ENCODE peak calls at places on chromosomes 7 and 10, in six cellular contexts. G is lower lobe of right lung, Z is IMR-90, U is Panc1, D is right cardiac atrium, F is left ventricle myocardium inferior. X is an unnamed sample. For H3K4me1, the result is how much of the 10 kb centered on the place peaks cover.

GRCh38 chr10:13449296-13449695 is 79.5 kb downstream of the BEND7 start:
- DNase-seq in F (no peak), G (no peak), U (no peak), Z (peak), D (no peak), X (no peak)

GRCh38 chr10:15742831-15743230 is 23.1 kb upstream of the ITGA8 start:
- DNase-seq in F (no peak), Z (no peak), U (no peak), G (no peak), D (no peak), X (no peak)

GRCh38 chr7:33610918-33611317 is 294.4 kb upstream of the BMPER start:
- DNase-seq in F (no peak), U (no peak), G (no peak), D (no peak), Z (no peak), X (no peak)

GRCh38 chr7:67408109-67408508 is 411.5 kb downstream of the TYW1 start:
- DNase-seq in F (no peak), D (no peak), U (no peak), G (no peak), Z (no peak), X (no peak)

GRCh38 chr7:75716992-75717626 is 21.6 kb downstream of the HIP1 start:
- DNase-seq in U (peak), F (no peak), D (no peak), Z (peak), G (no peak), X (no peak)

GRCh38 chr7:10888861-10889260 is 84.8 kb upstream of the PHF14 start:
- DNase-seq in D (no peak), F (no peak), Z (no peak), G (no peak), U (no peak), X (no peak)

GRCh38 chr10:77715081-77715480 is 77.5 kb upstream of the KCNMA1 start:
- DNase-seq in F (no peak), G (no peak), D (no peak), U (no peak), Z (no peak), X (peak)

GRCh38 chr10:15853800-15854199 is 6.5 kb downstream of the MINDY3 start:
- DNase-seq in G (no peak), Z (no peak), U (no peak), F (no peak), D (no peak), X (no peak)

GRCh38 chr10:101091546-101092290 is 29.9 kb downstream of the KAZALD1 start:
- DNase-seq in G (no peak), D (no peak), F (no peak), U (no peak), Z (no peak), X (no peak)

GRCh38 chr10:774223-774622 is 84.8 kb upstream of the DIP2C start:
- DNase-seq in G (no peak), F (no peak), D (no peak), U (no peak), Z (no peak), X (no peak)

GRCh38 chr7:139915864-139916716 is 87.0 kb downstream of the TBXAS1 start:
- DNase-seq in U (peak), Z (peak), F (no peak), D (peak), G (no peak), X (peak)

GRCh38 chr7:96936621-96937020 is 68.7 kb upstream of the DLX6 start:
- DNase-seq in D (no peak), Z (no peak), F (no peak), G (no peak), U (no peak), X (no peak)

GRCh38 chr7:58086461-58086860 is 636.5 kb downstream of the ZNF716 start:
- DNase-seq in G (no peak), F (no peak), U (no peak), D (no peak), Z (no peak), X (no peak)

GRCh38 chr7:152647-153046 is 39.7 kb upstream of the FAM20C start:
- DNase-seq in D (no peak), F (no peak), U (no peak), Z (no peak), G (peak), X (no peak)

GRCh38 chr7:143979359-143979758 is 20.8 kb upstream of the OR6B1 start:
- DNase-seq in U (peak), D (no peak), G (no peak), Z (peak), F (no peak), X (no peak)

GRCh38 chr10:119496282-119496681 is 46.2 kb downstream of the RGS10 start:
- DNase-seq in F (no peak), Z (no peak), D (no peak), U (no peak), G (no peak), X (no peak)

GRCh38 chr7:137930616-137931015 is 71.3 kb downstream of the CREB3L2 start:
- DNase-seq in F (no peak), Z (peak), U (no peak), G (no peak), D (no peak), X (no peak)

GRCh38 chr10:53477313-53477675 is 704.7 kb upstream of the MBL2 start:
- DNase-seq in G (no peak), Z (no peak), U (no peak), F (no peak), D (no peak), X (no peak)

GRCh38 chr7:155994253-155994811 is 182.1 kb upstream of the SHH start:
- DNase-seq in U (no peak), G (no peak), Z (no peak), F (no peak), D (no peak), X (no peak)

GRCh38 chr7:20624666-20625385 is 9.4 kb downstream of the ABCB5 start:
- DNase-seq in U (no peak), F (no peak), Z (no peak), G (no peak), D (no peak), X (no peak)

GRCh38 chr7:19619122-19619521 is 89.7 kb downstream of the POLR1F start:
- DNase-seq in D (no peak), G (no peak), F (no peak), Z (no peak), U (no peak), X (no peak)

GRCh38 chr7:138116156-138116555 is 39.9 kb downstream of the AKR1D1 start:
- DNase-seq in F (no peak), Z (peak), G (no peak), U (no peak), D (no peak), X (no peak)

GRCh38 chr7:155052982-155053381 is 17.1 kb upstream of the HTR5A start:
- DNase-seq in G (no peak), F (no peak), Z (no peak), U (no peak), D (no peak), X (no peak)

GRCh38 chr10:119445311-119445934 is 97.1 kb downstream of the RGS10 start:
- DNase-seq in G (peak), D (peak), U (peak), Z (peak), F (peak), X (peak)

GRCh38 chr7:113922049-113922448 is 3.2 kb upstream of the PPP1R3A start:
- DNase-seq in G (no peak), U (no peak), F (no peak), D (no peak), Z (no peak), X (no peak)

GRCh38 chr10:91909178-91909677 is at the start of gene FGFBP3:
- DNase-seq in F (no peak), D (peak), Z (peak), G (no peak), U (no peak), X (peak)

GRCh38 chr10:100827819-100828743 is 82.7 kb downstream of the PAX2 start:
- DNase-seq in Z (no peak), G (no peak), U (no peak), D (peak), F (peak), X (peak)

GRCh38 chr10:10222288-10222945 is 795.3 kb upstream of the CELF2 start:
- DNase-seq in F (no peak), D (no peak), G (no peak), Z (peak), U (no peak), X (no peak)

GRCh38 chr7:46244752-46245151 is 323.7 kb upstream of the IGFBP3 start:
- DNase-seq in F (no peak), D (no peak), Z (peak), G (no peak), U (no peak), X (no peak)

GRCh38 chr10:60967854-60968484 is 24.0 kb upstream of the RHOBTB1 start:
- DNase-seq in G (no peak), F (no peak), D (no peak), U (no peak), Z (no peak), X (no peak)

DNA sequence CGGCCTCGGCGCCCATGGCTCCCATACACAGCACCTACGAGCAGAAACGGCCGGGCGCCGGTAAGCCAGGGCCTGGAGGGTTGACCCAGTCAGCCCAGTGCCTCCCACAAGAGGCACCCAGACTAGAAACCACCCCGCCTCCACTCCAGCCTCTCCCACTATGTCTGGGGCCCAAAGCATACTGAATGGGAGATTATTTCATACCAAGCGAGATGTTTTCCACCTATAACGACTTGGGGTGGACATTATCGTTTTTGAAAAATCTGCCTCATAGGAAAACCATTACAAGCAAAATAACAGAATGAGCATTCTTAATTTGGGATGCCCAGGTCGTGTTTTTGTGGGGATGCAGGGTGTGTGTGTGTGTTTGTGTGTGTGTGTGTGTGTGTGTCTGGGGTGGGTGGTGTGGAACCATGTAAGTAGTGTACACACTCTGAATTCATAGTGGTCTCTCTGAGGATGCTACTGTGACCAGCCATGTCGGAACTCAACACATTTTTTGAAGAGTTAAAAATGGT is 1.6 kb downstream of the HOXA6 start:
- DNase-seq in F (no peak), U (no peak), Z (no peak), G (no peak), D (peak), X (no peak)
- H3K4me1 ChIP-seq in F (half or more), U (under half), Z (under half), G (under half), D (under half), X (under half)

GRCh38 chr7:131524699-131525098 is 31.7 kb downstream of the PODXL start:
- DNase-seq in F (no peak), Z (no peak), U (no peak), G (no peak), D (no peak), X (no peak)
- H3K4me1 ChIP-seq in F (half or more), Z (under half), U (under half), G (under half), D (under half), X (under half)

DNA sequence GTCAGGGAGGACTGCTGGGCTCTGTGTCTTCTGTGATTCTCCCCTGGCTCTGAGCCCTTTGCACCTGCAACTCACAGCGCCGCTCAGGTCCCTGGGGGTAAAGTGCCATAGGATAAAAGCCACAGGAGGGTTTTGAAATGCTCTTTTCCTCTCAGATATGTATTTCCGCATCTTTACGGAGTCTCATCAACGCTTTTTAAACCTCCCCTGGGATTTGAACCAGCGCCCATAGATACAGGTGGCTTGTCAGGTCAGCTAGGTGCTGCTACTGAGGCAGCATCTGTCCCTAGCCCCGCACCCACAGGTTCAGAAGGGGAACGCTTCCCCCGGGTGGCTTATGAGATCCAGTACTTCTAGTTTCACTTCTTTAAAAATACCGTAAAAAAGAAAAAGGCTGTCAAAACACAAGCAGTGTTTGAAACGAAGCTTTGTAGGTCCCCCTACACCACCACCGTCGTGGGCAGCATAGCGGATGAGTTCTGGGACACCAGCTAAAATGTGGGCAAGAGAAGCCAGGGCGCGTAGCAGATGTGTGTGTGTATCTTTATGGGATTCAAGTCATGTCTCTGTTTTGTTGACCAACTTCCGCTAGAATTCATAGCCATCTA is 173.5 kb downstream of the CUX1 start:
- DNase-seq in U (no peak), F (no peak), G (no peak), D (no peak), Z (no peak), X (peak)
- H3K4me1 ChIP-seq in U (under half), F (under half), G (under half), D (under half), Z (under half), X (half or more)

GRCh38 chr7:101885597-101885955 is 68.2 kb downstream of the CUX1 start:
- DNase-seq in D (no peak), Z (no peak), G (peak), U (no peak), F (no peak), X (peak)
- H3K4me1 ChIP-seq in D (under half), Z (under half), G (half or more), U (under half), F (half or more), X (half or more)

DNA sequence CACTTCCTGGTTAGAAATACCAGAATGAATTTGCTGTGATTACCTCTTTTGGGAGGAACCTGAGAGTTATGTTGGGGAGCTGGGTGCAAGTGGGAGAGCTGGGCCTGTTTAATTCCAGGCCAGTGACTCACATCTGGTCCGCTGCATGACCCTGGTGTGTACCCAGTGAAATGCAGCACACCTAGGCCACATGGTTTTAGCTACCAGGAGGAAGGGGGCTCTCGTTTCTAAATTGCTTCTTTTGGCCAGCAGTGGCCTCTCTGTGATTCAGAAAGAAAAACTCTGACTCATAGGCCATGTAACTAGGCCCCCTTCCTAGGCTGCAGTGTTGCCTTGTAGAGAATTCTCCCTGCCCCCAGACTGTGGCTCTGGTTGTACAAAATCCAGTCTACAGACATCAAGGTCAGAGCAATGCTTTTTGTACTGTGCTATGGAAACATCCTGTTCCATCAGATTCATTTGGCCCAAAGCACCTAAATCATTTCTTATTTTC is 6.7 kb downstream of the AGFG2 start:
- DNase-seq in G (no peak), F (no peak), Z (peak), D (no peak), U (peak), X (no peak)
- H3K4me1 ChIP-seq in G (half or more), F (half or more), Z (under half), D (under half), U (half or more), X (under half)

GRCh38 chr10:110569736-110570135 is 2.2 kb downstream of the SMC3 start:
- DNase-seq in Z (no peak), U (no peak), D (no peak), F (no peak), G (no peak), X (no peak)

GRCh38 chr10:110568055-110568735 is 700 bp downstream of the SMC3 start:
- DNase-seq in Z (no peak), G (peak), F (peak), U (no peak), D (no peak), X (peak)

GRCh38 chr10:110571093-110571743 is 3.7 kb downstream of the SMC3 start:
- DNase-seq in Z (no peak), D (no peak), G (no peak), F (no peak), U (no peak), X (no peak)

GRCh38 chr10:110567201-110568054 is at the start of gene SMC3:
- DNase-seq in F (peak), D (peak), Z (peak), G (peak), U (peak), X (peak)

GRCh38 chr10:110569120-110569519 is 1.6 kb downstream of the SMC3 start:
- DNase-seq in G (no peak), U (no peak), Z (no peak), D (no peak), F (no peak), X (no peak)
- H3K4me1 ChIP-seq in G (under half), U (under half), Z (under half), D (under half), F (half or more), X (half or more)

DNA sequence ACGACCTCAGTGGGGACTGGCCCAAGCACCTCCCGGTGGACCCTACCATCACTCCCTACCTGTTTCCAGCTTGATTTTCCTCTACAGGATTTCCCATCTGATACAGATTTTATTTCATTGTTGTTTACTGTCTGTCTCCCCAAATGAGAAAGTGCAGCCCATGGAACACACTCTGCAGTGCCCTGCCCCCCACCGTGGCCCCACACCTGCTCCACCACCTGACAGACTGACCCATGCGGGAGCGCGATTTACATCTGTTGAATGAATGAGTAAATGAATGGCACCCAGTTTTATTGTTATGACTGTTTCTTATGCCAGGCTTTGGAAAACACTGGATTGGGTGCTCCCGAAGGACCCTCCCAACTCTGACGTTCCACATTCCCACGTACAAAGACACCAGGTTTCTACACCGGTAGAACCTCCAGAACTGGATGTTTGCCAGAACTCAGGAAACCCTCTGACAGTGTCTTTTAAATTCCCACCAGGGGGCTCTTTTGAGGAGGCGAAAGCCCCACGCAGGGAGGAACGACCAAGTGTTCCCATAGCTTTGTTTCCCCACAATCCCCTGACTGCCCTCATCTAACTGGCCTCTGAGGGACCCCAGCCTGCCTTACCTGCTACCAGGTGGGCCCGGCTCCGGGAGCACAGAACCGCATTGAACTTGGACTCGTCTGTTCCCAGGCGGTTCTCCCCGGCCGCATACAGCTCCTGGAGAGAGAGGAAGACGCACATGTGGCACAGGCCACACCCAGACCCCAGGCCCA is 29.0 kb downstream of the PLAC9 start:
- DNase-seq in U (no peak), G (no peak), F (no peak), Z (no peak), D (peak), X (peak)
- H3K4me1 ChIP-seq in U (under half), G (under half), F (half or more), Z (half or more), D (under half), X (under half)

GRCh38 chr7:142498364-142498763 is 240.5 kb upstream of the PRSS58 start:
- DNase-seq in D (no peak), F (no peak), U (no peak), Z (peak), G (no peak), X (no peak)

GRCh38 chr7:142500364-142500763 is 242.5 kb upstream of the PRSS58 start:
- DNase-seq in G (no peak), F (no peak), D (no peak), U (no peak), Z (no peak), X (no peak)

GRCh38 chr7:142496545-142496991 is 238.7 kb upstream of the PRSS58 start:
- DNase-seq in U (no peak), F (no peak), G (no peak), D (no peak), Z (peak), X (peak)

GRCh38 chr7:142501434-142501833 is 243.6 kb upstream of the PRSS58 start:
- DNase-seq in F (no peak), U (no peak), G (no peak), D (no peak), Z (no peak), X (no peak)

GRCh38 chr7:142499641-142500040 is 241.8 kb upstream of the PRSS58 start:
- DNase-seq in U (no peak), F (no peak), G (no peak), D (no peak), Z (no peak), X (no peak)
- H3K4me1 ChIP-seq in U (under half), F (under half), G (under half), D (under half), Z (under half), X (under half)

GRCh38 chr10:6175329-6176055 is 27.2 kb upstream of the PFKFB3 start:
- DNase-seq in F (no peak), U (no peak), G (no peak), Z (no peak), D (no peak), X (no peak)

GRCh38 chr10:6179078-6179477 is 23.7 kb upstream of the PFKFB3 start:
- DNase-seq in Z (no peak), D (no peak), F (no peak), U (no peak), G (no peak), X (no peak)

GRCh38 chr10:6178581-6178980 is 24.2 kb upstream of the PFKFB3 start:
- DNase-seq in G (no peak), D (no peak), Z (no peak), F (no peak), U (no peak), X (no peak)

GRCh38 chr10:6176691-6177231 is 26.0 kb upstream of the PFKFB3 start:
- DNase-seq in Z (peak), D (no peak), F (no peak), U (no peak), G (no peak), X (no peak)

DNA sequence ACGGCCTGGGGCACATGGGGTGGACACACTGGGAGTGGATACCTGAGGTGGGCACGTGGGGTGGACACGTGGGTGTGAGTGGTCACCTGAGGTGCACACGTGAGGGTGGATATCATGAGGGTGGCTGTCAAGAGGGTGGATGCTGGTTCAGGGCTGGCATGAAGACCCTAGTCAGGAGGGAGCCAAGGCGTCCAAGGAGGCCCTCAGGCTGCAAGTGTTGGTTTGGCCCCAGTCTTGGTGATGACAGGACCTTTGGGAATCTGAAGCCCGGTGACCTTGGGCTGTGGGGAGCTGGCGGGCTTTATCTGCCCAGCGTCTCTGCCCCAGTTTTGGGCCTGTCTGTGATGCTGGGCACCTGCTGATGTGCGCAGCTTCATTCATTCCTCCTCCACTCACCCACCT is 24.9 kb upstream of the PFKFB3 start:
- DNase-seq in D (no peak), F (peak), G (no peak), Z (no peak), U (no peak), X (no peak)
- H3K4me1 ChIP-seq in D (under half), F (half or more), G (under half), Z (under half), U (under half), X (under half)